ENCODE peak calls at places on chromosomes 5 and 9, in ten cellular contexts. M, R, E, C, I, G, Z, H, U and L are unnamed samples.

GRCh38 chr9:33737811-33738606 is 57.4 kb upstream of the PRSS3 start:
- DNase-seq in G (no peak), C (peak), R (peak), H (peak), I (no peak), U (no peak), Z (peak), M (peak), E (peak), L (no peak)

GRCh38 chr5:14413331-14413750 is 168.3 kb upstream of the OTULINL start:
- DNase-seq in I (no peak), M (no peak), Z (no peak), U (no peak), R (no peak), H (no peak), G (no peak), E (no peak), C (no peak), L (no peak)

GRCh38 chr9:78707481-78707977 is 410.6 kb downstream of the PSAT1 start:
- DNase-seq in E (no peak), H (no peak), M (peak), Z (no peak), R (no peak), I (no peak), C (peak), G (no peak), U (no peak), L (no peak)

GRCh38 chr9:534886-535285 is 306.6 kb upstream of the DMRT1 start:
- DNase-seq in E (no peak), G (peak), U (peak), Z (no peak), R (no peak), H (no peak), I (no peak), C (no peak), M (no peak), L (peak)

GRCh38 chr5:91095321-91095720 is 287.8 kb downstream of the ARRDC3 start:
- DNase-seq in M (no peak), R (no peak), I (no peak), E (no peak), G (no peak), U (no peak), Z (no peak), H (no peak), C (no peak), L (no peak)

GRCh38 chr5:106545325-106545724 is 1125.4 kb downstream of the EFNA5 start:
- DNase-seq in Z (no peak), U (no peak), G (no peak), C (no peak), M (peak), E (no peak), H (no peak), I (no peak), R (no peak), L (no peak)

GRCh38 chr5:138370537-138370936 is 18.1 kb downstream of the KDM3B start:
- DNase-seq in E (no peak), C (no peak), G (no peak), H (no peak), R (peak), I (no peak), U (no peak), Z (no peak), M (peak), L (no peak)

GRCh38 chr5:175380701-175381100 is 63.3 kb downstream of the DRD1 start:
- DNase-seq in M (no peak), E (no peak), G (no peak), U (no peak), R (peak), Z (no peak), H (no peak), I (no peak), C (no peak), L (no peak)

GRCh38 chr5:171639236-171639635 is 146.4 kb upstream of the SMIM23 start:
- DNase-seq in H (no peak), C (no peak), U (no peak), R (no peak), G (no peak), I (no peak), M (no peak), Z (no peak), E (no peak), L (no peak)

GRCh38 chr5:112372543-112372942 is 46.5 kb downstream of the EPB41L4A start:
- DNase-seq in M (no peak), U (no peak), Z (no peak), H (no peak), R (no peak), G (no peak), E (no peak), C (no peak), I (no peak), L (no peak)

GRCh38 chr5:173639-174600 is 17.4 kb upstream of the LRRC14B start:
- DNase-seq in G (no peak), R (no peak), U (no peak), I (no peak), C (no peak), H (no peak), Z (no peak), M (no peak), E (no peak), L (no peak)

GRCh38 chr9:124355941-124356744 is 59.1 kb downstream of the PSMB7 start:
- DNase-seq in E (no peak), I (no peak), Z (no peak), R (no peak), G (no peak), M (no peak), H (no peak), U (no peak), C (no peak), L (no peak)

GRCh38 chr5:119343042-119343441 is 12.8 kb upstream of the TNFAIP8 start:
- DNase-seq in U (no peak), M (no peak), G (no peak), C (no peak), I (no peak), H (no peak), R (no peak), Z (no peak), E (no peak), L (no peak)

GRCh38 chr5:103467831-103468230 is 94.8 kb downstream of the NUDT12 start:
- DNase-seq in G (no peak), U (no peak), I (no peak), R (no peak), E (no peak), M (no peak), C (no peak), Z (no peak), H (no peak), L (no peak)

GRCh38 chr5:15261279-15261668 is 238.7 kb upstream of the FBXL7 start:
- DNase-seq in R (no peak), M (no peak), C (no peak), I (no peak), H (no peak), E (no peak), Z (no peak), U (no peak), G (no peak), L (no peak)

GRCh38 chr5:114467729-114468128 is 105.9 kb downstream of the KCNN2 start:
- DNase-seq in H (no peak), U (no peak), Z (no peak), C (no peak), I (no peak), R (no peak), G (no peak), E (no peak), M (no peak), L (no peak)

GRCh38 chr9:111601237-111602018 is 2.0 kb upstream of the PTGR1 start:
- DNase-seq in U (no peak), G (no peak), I (no peak), H (peak), Z (no peak), M (peak), E (peak), R (no peak), C (no peak), L (no peak)

GRCh38 chr9:76652894-76653293 is 111.3 kb upstream of the PCA3 start:
- DNase-seq in C (no peak), U (no peak), G (peak), R (no peak), Z (no peak), I (no peak), E (no peak), H (no peak), M (peak), L (no peak)

GRCh38 chr5:139849942-139850341 is 54.3 kb downstream of the PSD2 start:
- DNase-seq in E (no peak), C (no peak), G (no peak), H (no peak), I (no peak), U (no peak), M (no peak), Z (no peak), R (no peak), L (no peak)

GRCh38 chr5:5218396-5218795 is 78.3 kb downstream of the ADAMTS16 start:
- DNase-seq in H (no peak), R (no peak), C (no peak), G (no peak), Z (no peak), I (no peak), M (no peak), E (no peak), U (no peak), L (no peak)

GRCh38 chr5:132011561-132012384 is at the start of gene ACSL6:
- DNase-seq in C (peak), I (peak), U (peak), Z (no peak), M (no peak), E (peak), R (no peak), G (peak), H (no peak), L (peak)

GRCh38 chr9:112819635-112820496 is 69.3 kb downstream of the SNX30 start:
- DNase-seq in U (peak), Z (peak), H (peak), I (peak), M (peak), G (peak), R (peak), C (peak), E (peak), L (no peak)

GRCh38 chr5:168654225-168654624 is 75.1 kb upstream of the PANK3 start:
- DNase-seq in Z (peak), C (no peak), G (peak), I (no peak), U (peak), H (no peak), E (peak), M (peak), R (peak), L (no peak)

GRCh38 chr5:125798311-125798710 is 624.9 kb upstream of the GRAMD2B start:
- DNase-seq in G (no peak), I (no peak), C (no peak), M (peak), Z (no peak), H (no peak), E (peak), R (peak), U (no peak), L (no peak)

GRCh38 chr5:5882706-5883105 is 460.2 kb downstream of the ICE1 start:
- DNase-seq in Z (no peak), G (no peak), I (no peak), U (no peak), C (no peak), E (no peak), R (no peak), H (no peak), M (no peak), L (no peak)

GRCh38 chr5:94228791-94229190 is 389.6 kb downstream of the KIAA0825 start:
- DNase-seq in R (no peak), U (no peak), I (no peak), G (no peak), E (no peak), H (peak), M (no peak), Z (no peak), C (no peak), L (no peak)